ENCODE peak calls at places on chromosomes 13 and 19, in four cellular contexts. L is GM12878, E is K562, A is HL-60. W is an unnamed sample.

GRCh38 chr19:55226788-55227187 is 1.8 kb downstream of the TMEM86B start:
- DNase-seq in L (no peak), E (no peak), A (no peak), W (no peak)

GRCh38 chr13:99294198-99294597 is 13.0 kb downstream of the GPR183 start:
- DNase-seq in L (no peak), A (no peak), E (no peak), W (no peak)

GRCh38 chr19:11264452-11265176 is 2.3 kb upstream of the DOCK6 start:
- DNase-seq in E (no peak), L (peak), A (no peak), W (no peak)

GRCh38 chr19:23002690-23003422 is at the start of gene ZNF728:
- DNase-seq in L (no peak), A (no peak), E (peak), W (no peak)

GRCh38 chr19:58330458-58330857 is 3.7 kb downstream of the ZSCAN22 start:
- DNase-seq in E (peak), L (no peak), A (no peak), W (no peak)

GRCh38 chr19:6685482-6685881 is 15.5 kb upstream of the TNFSF14 start:
- DNase-seq in E (no peak), A (no peak), L (no peak), W (no peak)

GRCh38 chr19:1324792-1325567 is 39.3 kb downstream of the EFNA2 start:
- DNase-seq in A (peak), E (peak), L (no peak), W (peak)

GRCh38 chr13:99004931-99005330 is 27.1 kb upstream of the DOCK9 start:
- DNase-seq in L (no peak), E (no peak), A (no peak), W (no peak)

GRCh38 chr19:8631425-8631819 is 989 bp downstream of the NFILZ start:
- DNase-seq in A (no peak), E (no peak), L (no peak), W (no peak)

GRCh38 chr13:75902166-75903104 is 266.3 kb downstream of the LMO7 start:
- DNase-seq in L (no peak), E (no peak), A (no peak), W (no peak)

GRCh38 chr13:29508130-29508873 is 87.2 kb downstream of the SLC7A1 start:
- DNase-seq in A (peak), E (peak), L (no peak), W (peak)

GRCh38 chr13:51577690-51578089 is 6.6 kb upstream of the WDFY2 start:
- DNase-seq in A (no peak), L (no peak), E (no peak), W (no peak)

GRCh38 chr19:6495947-6496346 is 6.2 kb downstream of the TUBB4A start:
- DNase-seq in E (no peak), A (no peak), L (no peak), W (no peak)

GRCh38 chr13:99086149-99086868 is 108.4 kb upstream of the DOCK9 start:
- DNase-seq in A (peak), L (no peak), E (peak), W (peak)

GRCh38 chr13:31767175-31767900 is 28.0 kb downstream of the RXFP2 start:
- DNase-seq in A (peak), L (no peak), E (no peak), W (no peak)

GRCh38 chr19:46979770-46980105 is 39.9 kb upstream of the NPAS1 start:
- DNase-seq in A (no peak), E (no peak), L (no peak), W (no peak)

GRCh38 chr13:62333466-62333865 is 917.8 kb upstream of the PCDH20 start:
- DNase-seq in L (no peak), E (no peak), A (no peak), W (no peak)

GRCh38 chr19:30567535-30568232 is 195.5 kb downstream of the ZNF536 start:
- DNase-seq in E (no peak), L (no peak), A (no peak), W (no peak)

GRCh38 chr19:36140289-36141038 is 598 bp downstream of the CAPNS1 start:
- DNase-seq in E (peak), L (no peak), A (peak), W (peak)

GRCh38 chr13:27599845-27600553 is 20.3 kb downstream of the LNX2 start:
- DNase-seq in E (peak), L (no peak), A (no peak), W (no peak)

GRCh38 chr19:57934820-57935665 is at the start of gene ZNF418:
- DNase-seq in A (peak), E (no peak), L (peak), W (no peak)

GRCh38 chr19:30423481-30423880 is 51.3 kb downstream of the ZNF536 start:
- DNase-seq in E (no peak), L (no peak), A (no peak), W (no peak)

GRCh38 chr19:18292460-18292809 is 11.0 kb upstream of the JUND start:
- DNase-seq in A (peak), L (no peak), E (no peak), W (no peak)

GRCh38 chr19:40889366-40889765 is 7.3 kb upstream of the CYP2A7 start:
- DNase-seq in A (no peak), L (no peak), E (no peak), W (no peak)

GRCh38 chr13:77429320-77430142 is 102.6 kb upstream of the MYCBP2 start:
- DNase-seq in A (no peak), E (no peak), L (peak), W (no peak)

GRCh38 chr13:99792079-99792921 is 179.3 kb downstream of the ZIC5 start:
- DNase-seq in L (no peak), A (no peak), E (no peak), W (no peak)

GRCh38 chr13:45194081-45194939 is 6.5 kb downstream of the KCTD4 start:
- DNase-seq in L (no peak), E (no peak), A (no peak), W (no peak)

GRCh38 chr13:114224201-114224600 is 10.5 kb upstream of the CDC16 start:
- DNase-seq in E (no peak), A (no peak), L (no peak), W (no peak)

GRCh38 chr13:108213946-108214345 is 1.4 kb downstream of the LIG4 start:
- DNase-seq in L (no peak), A (no peak), E (no peak), W (no peak)

DNA sequence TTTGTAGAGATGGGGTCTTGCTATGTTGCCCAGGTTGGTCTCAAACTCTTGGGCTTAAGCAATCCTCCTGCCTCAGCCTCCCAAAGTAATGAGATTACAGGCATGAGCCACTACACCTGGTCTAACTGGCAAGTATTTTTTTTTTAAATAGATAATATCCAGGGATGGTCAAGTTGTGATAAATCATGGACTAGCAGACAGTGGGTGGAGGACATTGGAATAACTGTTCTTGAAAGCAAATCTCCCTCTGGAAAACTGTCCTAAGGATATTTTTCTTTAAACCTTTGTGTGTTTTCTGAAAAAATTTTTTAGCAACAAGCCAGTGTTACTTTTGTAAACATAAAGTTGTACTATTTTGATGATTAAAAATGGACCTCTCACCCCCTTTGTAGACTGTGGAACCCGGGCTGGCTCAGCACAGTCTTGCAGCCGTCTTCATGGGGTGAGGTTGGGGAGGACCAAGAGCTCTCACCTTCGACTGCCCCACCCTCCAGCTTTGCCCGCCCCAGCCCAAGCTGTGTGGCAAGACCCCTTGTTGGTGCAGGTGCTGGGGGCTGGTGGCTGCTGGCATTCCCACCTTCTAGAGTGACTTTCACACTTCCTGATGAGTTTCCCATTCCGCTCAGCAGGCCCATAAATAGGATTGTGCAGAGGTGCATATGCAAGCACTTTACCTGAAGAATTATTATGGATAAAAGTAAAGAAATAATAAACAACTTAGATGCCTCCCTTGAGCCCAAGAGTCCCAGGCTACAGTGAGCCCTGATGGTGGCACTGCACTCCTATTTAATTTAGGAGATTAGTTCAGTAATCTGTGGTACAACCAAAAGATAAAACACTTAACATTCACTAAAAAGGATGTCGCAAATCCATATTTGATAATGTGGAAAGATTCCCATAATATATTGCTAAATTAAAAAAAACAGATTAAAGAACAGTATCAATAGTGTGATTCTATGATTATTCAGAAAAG is 107.3 kb downstream of the GADD45B start:
- DNase-seq in L (no peak), E (no peak), A (no peak), W (no peak)
- TF ChIP-seq SPI1 in L (no peak), E (no peak), A (no peak), W (no peak)

GRCh38 chr13:25890671-25891212 is 161.1 kb downstream of the SHISA2 start:
- DNase-seq in L (no peak), A (no peak), E (no peak), W (no peak)
- TF ChIP-seq SPI1 in L (no peak), A (no peak), E (no peak), W (no peak)

DNA sequence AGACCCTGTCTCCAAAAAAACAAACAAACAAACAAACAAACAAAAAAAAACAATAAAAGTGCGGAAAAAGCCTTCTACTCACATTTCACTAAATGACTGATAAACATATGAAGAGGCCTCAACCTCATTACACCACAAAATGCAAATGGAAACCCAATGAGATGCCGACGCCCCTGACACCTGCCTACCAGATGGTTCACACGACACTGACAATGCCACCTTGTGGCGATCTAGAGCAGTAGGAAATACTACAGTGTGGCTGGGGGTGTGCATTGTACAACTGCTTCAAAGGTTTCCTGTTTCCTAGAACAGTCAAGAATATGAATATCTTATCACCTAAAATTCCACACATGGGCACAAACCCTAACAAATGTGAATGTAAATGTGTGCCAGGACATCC is 14.0 kb downstream of the SCGB2B2 start:
- DNase-seq in A (peak), L (no peak), E (peak), W (no peak)
- TF ChIP-seq SPI1 in A (no peak), L (no peak), E (no peak), W (no peak)

GRCh38 chr19:3575260-3575741 is 2.6 kb downstream of the HMG20B start:
- DNase-seq in A (peak), L (no peak), E (no peak), W (no peak)

GRCh38 chr19:3573858-3574637 is 1.3 kb downstream of the HMG20B start:
- DNase-seq in L (peak), A (peak), E (peak), W (peak)

GRCh38 chr19:3572132-3572854 is 451 bp upstream of the HMG20B start:
- DNase-seq in A (peak), E (peak), L (peak), W (peak)

GRCh38 chr19:3572855-3573161 is at the start of gene HMG20B:
- DNase-seq in A (no peak), L (no peak), E (no peak), W (no peak)

DNA sequence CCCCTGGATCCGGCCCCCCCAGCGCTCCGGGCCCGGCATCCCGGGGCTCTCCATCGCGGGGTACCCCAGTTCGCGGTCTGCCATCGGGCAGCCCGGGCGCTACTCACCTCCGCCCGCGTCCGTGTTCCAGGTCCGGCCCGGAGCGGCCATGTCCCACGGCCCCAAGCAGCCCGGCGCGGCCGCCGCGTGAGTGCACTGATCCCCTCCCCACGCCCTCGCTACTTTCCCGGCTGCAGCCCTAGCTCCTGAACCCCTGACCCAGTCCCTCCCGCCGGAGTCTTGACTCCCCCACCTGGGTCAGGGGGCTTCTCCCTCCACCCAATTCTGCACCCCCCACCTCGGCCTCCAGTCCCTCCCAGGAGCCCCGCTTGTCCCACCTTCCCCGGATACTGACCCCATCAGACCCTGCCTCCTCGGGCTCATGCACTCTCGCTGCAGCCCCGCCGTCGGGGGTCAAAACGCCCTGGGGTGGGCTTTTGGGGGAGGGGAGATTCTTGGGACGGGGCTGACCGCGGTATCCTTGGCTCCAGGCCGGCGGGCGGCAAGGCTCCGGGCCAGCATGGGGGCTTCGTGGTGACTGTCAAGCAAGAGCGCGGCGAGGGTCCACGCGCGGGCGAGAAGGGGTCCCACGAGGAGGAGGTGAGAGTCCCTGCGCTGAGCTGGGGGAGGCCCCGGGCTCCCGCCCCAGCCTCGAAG is 566 bp downstream of the HMG20B start:
- DNase-seq in L (no peak), E (no peak), A (peak), W (no peak)
- TF ChIP-seq SPI1 in L (no peak), E (no peak), A (no peak), W (no peak)

W was measured in GM12891.